ENCODE peak calls at places on chromosomes 13 and 19, in four cellular contexts. One of them, this sample, is unnamed.

GRCh38 chr19:19468424-19469050 is 46.8 kb downstream of the TSSK6 start:
- DNase-seq in fibroblast of pulmonary artery: peak; percentile 37
- DNase-seq in thoracic aorta: no peak
- DNase-seq in GM06990: no peak
- DNase-seq in this sample: no peak

GRCh38 chr13:52414963-52415362 is 9.0 kb upstream of the THSD1 start:
- DNase-seq in GM06990: no peak
- DNase-seq in thoracic aorta: no peak
- DNase-seq in fibroblast of pulmonary artery: peak; percentile 80
- DNase-seq in this sample: no peak

GRCh38 chr13:23433171-23434153 is at the start of gene SACS:
- DNase-seq in thoracic aorta: no peak
- DNase-seq in GM06990: no peak
- DNase-seq in fibroblast of pulmonary artery: peak; percentile 48
- DNase-seq in this sample: no peak

GRCh38 chr19:15210323-15210774 is 9.6 kb upstream of the NOTCH3 start:
- DNase-seq in fibroblast of pulmonary artery: peak; percentile 74
- DNase-seq in GM06990: no peak
- DNase-seq in thoracic aorta: peak; percentile 85
- DNase-seq in this sample: no peak

GRCh38 chr13:27442071-27442647 is 8.2 kb downstream of the MTIF3 start:
- DNase-seq in fibroblast of pulmonary artery: no peak
- DNase-seq in GM06990: no peak
- DNase-seq in thoracic aorta: no peak
- DNase-seq in this sample: no peak

GRCh38 chr13:29908917-29909755 is 58.7 kb upstream of the UBL3 start:
- DNase-seq in GM06990: no peak
- DNase-seq in fibroblast of pulmonary artery: no peak
- DNase-seq in thoracic aorta: no peak
- DNase-seq in this sample: no peak

GRCh38 chr13:71865858-71866172 is 1.2 kb downstream of the DACH1 start:
- DNase-seq in GM06990: no peak
- DNase-seq in fibroblast of pulmonary artery: no peak
- DNase-seq in thoracic aorta: no peak
- DNase-seq in this sample: no peak

GRCh38 chr13:38662362-38662761 is 24.5 kb upstream of the FREM2 start:
- DNase-seq in fibroblast of pulmonary artery: peak; percentile 89
- DNase-seq in GM06990: no peak
- DNase-seq in thoracic aorta: no peak
- DNase-seq in this sample: no peak

GRCh38 chr13:22926176-22927007 is 254.4 kb upstream of the SGCG start:
- DNase-seq in GM06990: peak; percentile 22
- DNase-seq in thoracic aorta: no peak
- DNase-seq in fibroblast of pulmonary artery: peak; percentile 8
- DNase-seq in this sample: peak; percentile 79

GRCh38 chr19:22608441-22608840 is 25.7 kb upstream of the ZNF492 start:
- DNase-seq in thoracic aorta: no peak
- DNase-seq in fibroblast of pulmonary artery: no peak
- DNase-seq in GM06990: no peak
- DNase-seq in this sample: no peak

GRCh38 chr19:34731964-34732363 is 2.1 kb upstream of the ZNF181 start:
- DNase-seq in thoracic aorta: no peak
- DNase-seq in GM06990: no peak
- DNase-seq in fibroblast of pulmonary artery: no peak
- DNase-seq in this sample: no peak

GRCh38 chr19:6062274-6062673 is 48.0 kb downstream of the RFX2 start:
- DNase-seq in GM06990: no peak
- DNase-seq in thoracic aorta: peak; percentile 52
- DNase-seq in fibroblast of pulmonary artery: peak; percentile 40
- DNase-seq in this sample: no peak

GRCh38 chr13:95497307-95497943 is 55.1 kb upstream of the CLDN10 start:
- DNase-seq in fibroblast of pulmonary artery: no peak
- DNase-seq in thoracic aorta: no peak
- DNase-seq in GM06990: no peak
- DNase-seq in this sample: no peak

GRCh38 chr13:104001766-104002165 is 935.5 kb upstream of the SLC10A2 start:
- DNase-seq in thoracic aorta: no peak
- DNase-seq in fibroblast of pulmonary artery: no peak
- DNase-seq in GM06990: no peak
- DNase-seq in this sample: no peak

GRCh38 chr13:66532146-66532545 is 698.0 kb downstream of the PCDH9 start:
- DNase-seq in thoracic aorta: no peak
- DNase-seq in GM06990: no peak
- DNase-seq in fibroblast of pulmonary artery: peak; percentile 66
- DNase-seq in this sample: no peak

GRCh38 chr13:28268800-28269223 is 130.5 kb downstream of the PAN3 start:
- DNase-seq in thoracic aorta: no peak
- DNase-seq in fibroblast of pulmonary artery: no peak
- DNase-seq in GM06990: peak; percentile 84
- DNase-seq in this sample: peak; percentile 72

GRCh38 chr19:42653841-42654240 is 59.1 kb upstream of the CEACAM8 start:
- DNase-seq in thoracic aorta: no peak
- DNase-seq in fibroblast of pulmonary artery: peak; percentile 1
- DNase-seq in GM06990: no peak
- DNase-seq in this sample: no peak

GRCh38 chr13:96089749-96090239 is at the start of gene HS6ST3:
- DNase-seq in fibroblast of pulmonary artery: no peak
- DNase-seq in GM06990: no peak
- DNase-seq in thoracic aorta: no peak
- DNase-seq in this sample: peak; percentile 14

GRCh38 chr19:37718357-37718756 is 1.2 kb downstream of the ZNF607 start:
- DNase-seq in fibroblast of pulmonary artery: no peak
- DNase-seq in thoracic aorta: no peak
- DNase-seq in GM06990: no peak
- DNase-seq in this sample: no peak

GRCh38 chr13:20193142-20193923 is 595 bp upstream of the GJB2 start:
- DNase-seq in fibroblast of pulmonary artery: no peak
- DNase-seq in GM06990: no peak
- DNase-seq in thoracic aorta: no peak
- DNase-seq in this sample: no peak

GRCh38 chr13:38590796-38591507 is 95.9 kb upstream of the FREM2 start:
- DNase-seq in GM06990: no peak
- DNase-seq in fibroblast of pulmonary artery: no peak
- DNase-seq in thoracic aorta: no peak
- DNase-seq in this sample: no peak

GRCh38 chr19:33878136-33878535 is 81.5 kb downstream of the KCTD15 start:
- DNase-seq in fibroblast of pulmonary artery: no peak
- DNase-seq in thoracic aorta: no peak
- DNase-seq in GM06990: no peak
- DNase-seq in this sample: no peak

GRCh38 chr19:42081584-42082258 is 5.8 kb downstream of the ZNF574 start:
- DNase-seq in thoracic aorta: no peak
- DNase-seq in fibroblast of pulmonary artery: peak; percentile 67
- DNase-seq in GM06990: no peak
- DNase-seq in this sample: peak; percentile 64

GRCh38 chr19:46303702-46304397 is 7.0 kb downstream of the HIF3A start:
- DNase-seq in GM06990: no peak
- DNase-seq in thoracic aorta: no peak
- DNase-seq in fibroblast of pulmonary artery: peak; percentile 64
- DNase-seq in this sample: no peak

GRCh38 chr13:94112227-94112626 is 367.3 kb downstream of the DCT start:
- DNase-seq in GM06990: no peak
- DNase-seq in fibroblast of pulmonary artery: peak; percentile 85
- DNase-seq in thoracic aorta: no peak
- DNase-seq in this sample: no peak

GRCh38 chr13:51659276-51660127 is 75.2 kb downstream of the WDFY2 start:
- DNase-seq in fibroblast of pulmonary artery: no peak
- DNase-seq in thoracic aorta: no peak
- DNase-seq in GM06990: no peak
- DNase-seq in this sample: no peak

GRCh38 chr13:107124129-107124718 is 556.3 kb upstream of the ARGLU1 start:
- DNase-seq in GM06990: no peak
- DNase-seq in thoracic aorta: no peak
- DNase-seq in fibroblast of pulmonary artery: peak; percentile 26
- DNase-seq in this sample: no peak

GRCh38 chr19:49776371-49776764 is 9.6 kb downstream of the AP2A1 start:
- DNase-seq in thoracic aorta: no peak
- DNase-seq in fibroblast of pulmonary artery: no peak
- DNase-seq in GM06990: no peak
- DNase-seq in this sample: no peak
- TF ChIP-seq CTCF in thoracic aorta: no peak
- TF ChIP-seq CTCF in fibroblast of pulmonary artery: no peak
- TF ChIP-seq CTCF in GM06990: no peak
- TF ChIP-seq CTCF in this sample: no peak

GRCh38 chr19:18340237-18340989 is at the start of gene PGPEP1:
- DNase-seq in GM06990: peak; percentile 80
- DNase-seq in fibroblast of pulmonary artery: peak; percentile 61
- DNase-seq in thoracic aorta: no peak
- DNase-seq in this sample: peak; percentile 92
- TF ChIP-seq CTCF in GM06990: no peak
- TF ChIP-seq CTCF in fibroblast of pulmonary artery: no peak
- TF ChIP-seq CTCF in thoracic aorta: no peak
- TF ChIP-seq CTCF in this sample: no peak

GRCh38 chr19:3252650-3253049 is 28.2 kb downstream of the CELF5 start:
- DNase-seq in GM06990: no peak
- DNase-seq in fibroblast of pulmonary artery: no peak
- DNase-seq in thoracic aorta: no peak
- DNase-seq in this sample: no peak

GRCh38 chr19:3250675-3251074 is 26.2 kb downstream of the CELF5 start:
- DNase-seq in GM06990: no peak
- DNase-seq in thoracic aorta: no peak
- DNase-seq in fibroblast of pulmonary artery: peak; percentile 29
- DNase-seq in this sample: peak; percentile 57

GRCh38 chr19:3251229-3251628 is 26.8 kb downstream of the CELF5 start:
- DNase-seq in fibroblast of pulmonary artery: no peak
- DNase-seq in GM06990: no peak
- DNase-seq in thoracic aorta: no peak
- DNase-seq in this sample: no peak

GRCh38 chr19:3254520-3254919 is 30.1 kb downstream of the CELF5 start:
- DNase-seq in thoracic aorta: no peak
- DNase-seq in GM06990: no peak
- DNase-seq in fibroblast of pulmonary artery: no peak
- DNase-seq in this sample: no peak

DNA sequence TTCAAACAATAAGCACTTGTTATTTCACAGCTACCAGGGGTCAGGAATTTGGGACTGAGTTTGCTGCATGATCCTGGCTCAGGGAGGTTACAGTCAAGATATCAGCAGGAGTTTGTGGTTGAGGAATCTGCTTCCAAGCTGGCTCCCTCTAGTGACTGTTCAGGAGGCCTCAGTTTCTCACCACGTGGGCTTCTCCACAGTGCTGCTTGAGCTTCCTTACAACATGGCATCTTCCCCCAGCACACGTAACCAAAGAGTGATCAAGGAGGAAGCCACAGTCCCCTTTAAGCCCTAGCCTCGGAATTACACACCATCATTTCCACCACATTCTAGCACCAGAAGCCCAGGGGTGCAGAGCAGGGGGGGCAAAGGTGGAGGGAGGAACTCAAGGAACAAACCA is 28.8 kb downstream of the CELF5 start:
- DNase-seq in thoracic aorta: no peak
- DNase-seq in GM06990: no peak
- DNase-seq in fibroblast of pulmonary artery: no peak
- DNase-seq in this sample: no peak
- TF ChIP-seq CTCF in thoracic aorta: no peak
- TF ChIP-seq CTCF in GM06990: no peak
- TF ChIP-seq CTCF in fibroblast of pulmonary artery: no peak
- TF ChIP-seq CTCF in this sample: no peak

GRCh38 chr19:16587031-16588023 is 15.1 kb upstream of the SLC35E1 start:
- DNase-seq in fibroblast of pulmonary artery: peak; percentile 30
- DNase-seq in thoracic aorta: no peak
- DNase-seq in GM06990: peak; percentile 81
- DNase-seq in this sample: no peak

GRCh38 chr19:16586477-16586871 is 14.3 kb upstream of the SLC35E1 start:
- DNase-seq in GM06990: no peak
- DNase-seq in fibroblast of pulmonary artery: no peak
- DNase-seq in thoracic aorta: no peak
- DNase-seq in this sample: no peak

GRCh38 chr19:16589917-16590316 is 17.7 kb upstream of the SLC35E1 start:
- DNase-seq in fibroblast of pulmonary artery: no peak
- DNase-seq in thoracic aorta: no peak
- DNase-seq in GM06990: no peak
- DNase-seq in this sample: no peak

GRCh38 chr19:16588824-16589577 is 16.8 kb upstream of the SLC35E1 start:
- DNase-seq in thoracic aorta: no peak
- DNase-seq in GM06990: no peak
- DNase-seq in fibroblast of pulmonary artery: no peak
- DNase-seq in this sample: no peak

GRCh38 chr19:16588089-16588823 is 16.0 kb upstream of the SLC35E1 start:
- DNase-seq in fibroblast of pulmonary artery: peak; percentile 39
- DNase-seq in GM06990: peak; percentile 91
- DNase-seq in thoracic aorta: no peak
- DNase-seq in this sample: peak; percentile 84
- TF ChIP-seq CTCF in fibroblast of pulmonary artery: peak; percentile 6
- TF ChIP-seq CTCF in GM06990: peak; percentile 13
- TF ChIP-seq CTCF in thoracic aorta: no peak
- TF ChIP-seq CTCF in this sample: peak; percentile 14

GRCh38 chr13:97512732-97513131 is 78.8 kb downstream of the RAP2A start:
- DNase-seq in thoracic aorta: no peak
- DNase-seq in GM06990: no peak
- DNase-seq in fibroblast of pulmonary artery: no peak
- DNase-seq in this sample: no peak
- TF ChIP-seq CTCF in thoracic aorta: no peak
- TF ChIP-seq CTCF in GM06990: no peak
- TF ChIP-seq CTCF in fibroblast of pulmonary artery: no peak
- TF ChIP-seq CTCF in this sample: no peak

This sample was measured in GM20000.